ENCODE peak calls at places on chromosomes 3 and 15, in four cellular contexts. One of them, this sample, is unnamed.

GRCh38 chr3:158920375-158920774 is 118.5 kb downstream of the MFSD1 start:
- DNase-seq in A549: no peak
- DNase-seq in HepG2: no peak
- DNase-seq in K562: no peak
- DNase-seq in this sample: no peak

GRCh38 chr15:88124199-88124598 is 132.3 kb downstream of the NTRK3 start:
- DNase-seq in A549: no peak
- DNase-seq in HepG2: no peak
- DNase-seq in K562: no peak
- DNase-seq in this sample: no peak

GRCh38 chr3:172285844-172286243 is 162.4 kb downstream of the GHSR start:
- DNase-seq in A549: no peak
- DNase-seq in HepG2: no peak
- DNase-seq in K562: no peak
- DNase-seq in this sample: no peak

GRCh38 chr3:101466465-101467309 is 46.3 kb downstream of the SENP7 start:
- DNase-seq in A549: peak
- DNase-seq in HepG2: peak
- DNase-seq in K562: no peak
- DNase-seq in this sample: peak

GRCh38 chr3:87442460-87442859 is 166.1 kb upstream of the POU1F1 start:
- DNase-seq in A549: no peak
- DNase-seq in HepG2: no peak
- DNase-seq in K562: no peak
- DNase-seq in this sample: no peak

GRCh38 chr3:138801792-138802191 is 32.9 kb downstream of the PIK3CB start:
- DNase-seq in A549: no peak
- DNase-seq in HepG2: no peak
- DNase-seq in K562: no peak
- DNase-seq in this sample: no peak

GRCh38 chr3:47002490-47003410 is 23.3 kb downstream of the NBEAL2 start:
- DNase-seq in A549: no peak
- DNase-seq in HepG2: no peak
- DNase-seq in K562: peak
- DNase-seq in this sample: peak

GRCh38 chr3:140916603-140917002 is 25.0 kb upstream of the SLC25A36 start:
- DNase-seq in A549: no peak
- DNase-seq in HepG2: no peak
- DNase-seq in K562: no peak
- DNase-seq in this sample: no peak

GRCh38 chr3:136734382-136735070 is 17.7 kb downstream of the STAG1 start:
- DNase-seq in A549: no peak
- DNase-seq in HepG2: peak
- DNase-seq in K562: no peak
- DNase-seq in this sample: no peak

GRCh38 chr3:143881102-143881501 is 32.8 kb upstream of the SLC9A9 start:
- DNase-seq in A549: no peak
- DNase-seq in HepG2: no peak
- DNase-seq in K562: no peak
- DNase-seq in this sample: no peak

GRCh38 chr15:85741021-85741421 is 53.7 kb downstream of the KLHL25 start:
- DNase-seq in A549: no peak
- DNase-seq in HepG2: no peak
- DNase-seq in K562: no peak
- DNase-seq in this sample: no peak

GRCh38 chr3:9908286-9908685 is 5.6 kb downstream of the IL17RE start:
- DNase-seq in A549: no peak
- DNase-seq in HepG2: no peak
- DNase-seq in K562: no peak
- DNase-seq in this sample: no peak

GRCh38 chr3:98630416-98630815 is 37.0 kb upstream of the CPOX start:
- DNase-seq in A549: no peak
- DNase-seq in HepG2: no peak
- DNase-seq in K562: no peak
- DNase-seq in this sample: no peak

GRCh38 chr15:38818156-38818745 is 253.6 kb upstream of the RASGRP1 start:
- DNase-seq in A549: no peak
- DNase-seq in HepG2: no peak
- DNase-seq in K562: no peak
- DNase-seq in this sample: no peak

GRCh38 chr3:12611117-12611516 is 52.8 kb downstream of the RAF1 start:
- DNase-seq in A549: no peak
- DNase-seq in HepG2: no peak
- DNase-seq in K562: no peak
- DNase-seq in this sample: no peak

GRCh38 chr15:99213187-99213811 is 36.1 kb downstream of the TTC23 start:
- DNase-seq in A549: peak
- DNase-seq in HepG2: peak
- DNase-seq in K562: peak
- DNase-seq in this sample: peak

GRCh38 chr3:178422406-178422805 is 113.8 kb upstream of the KCNMB2 start:
- DNase-seq in A549: no peak
- DNase-seq in HepG2: no peak
- DNase-seq in K562: no peak
- DNase-seq in this sample: no peak

GRCh38 chr15:98039596-98039995 is 79.1 kb downstream of the ARRDC4 start:
- DNase-seq in A549: no peak
- DNase-seq in HepG2: no peak
- DNase-seq in K562: no peak
- DNase-seq in this sample: no peak

GRCh38 chr3:113914646-113915045 is 33.2 kb upstream of the ZDHHC23 start:
- DNase-seq in A549: no peak
- DNase-seq in HepG2: no peak
- DNase-seq in K562: no peak
- DNase-seq in this sample: no peak

DNA sequence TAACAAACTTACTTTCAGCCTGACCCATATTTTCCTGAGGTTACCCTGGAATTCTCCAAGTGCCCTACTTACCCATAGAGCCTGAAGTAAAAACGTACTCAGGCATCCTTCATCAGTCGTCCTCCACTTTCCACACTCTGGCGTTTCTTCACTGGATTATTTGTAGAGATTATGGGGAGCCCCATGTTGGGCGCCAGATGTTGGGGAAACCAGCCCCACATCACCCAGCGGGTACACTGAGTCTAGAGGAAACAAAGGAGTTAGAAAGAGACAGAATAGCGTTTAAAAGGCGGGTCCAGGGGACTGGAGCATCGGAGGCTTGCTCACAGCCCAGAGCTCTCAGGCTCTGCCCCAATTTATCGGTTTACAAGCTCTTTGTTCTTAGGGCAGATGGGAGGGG is 9.7 kb upstream of the SLC28A2 start:
- DNase-seq in A549: peak
- DNase-seq in HepG2: no peak
- DNase-seq in K562: no peak
- DNase-seq in this sample: no peak
- TF ChIP-seq JUN in A549: no peak
- TF ChIP-seq JUN in HepG2: no peak
- TF ChIP-seq JUN in K562: no peak
- TF ChIP-seq JUN in this sample: no peak

DNA sequence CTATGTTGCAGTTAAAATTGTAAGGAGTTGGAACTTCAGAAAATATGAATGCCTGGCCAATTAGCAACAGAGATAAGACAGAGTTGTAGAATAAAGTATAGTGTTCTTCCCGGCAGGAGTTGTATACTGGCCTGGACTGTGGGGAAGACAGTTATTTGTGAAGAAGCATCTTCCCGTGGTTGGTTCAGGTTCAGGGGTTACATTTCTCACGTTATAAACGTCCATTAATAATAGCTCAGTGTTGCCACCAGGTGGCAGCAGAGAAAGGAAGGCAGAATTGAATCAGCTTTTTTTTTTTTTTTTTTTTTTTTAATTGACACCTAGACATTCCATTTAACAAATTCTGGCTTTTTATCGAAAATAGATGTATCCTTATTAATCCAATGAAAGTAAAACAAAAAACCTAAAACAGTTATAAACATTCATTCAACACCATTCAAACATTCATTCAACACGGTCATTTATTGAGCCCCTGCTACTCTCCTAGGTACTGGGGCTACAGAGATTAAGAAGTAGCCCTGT is 66.4 kb upstream of the NR2E3 start:
- DNase-seq in A549: peak
- DNase-seq in HepG2: peak
- DNase-seq in K562: peak
- DNase-seq in this sample: peak
- TF ChIP-seq HMGXB4 in A549: no peak
- TF ChIP-seq HMGXB4 in HepG2: no peak
- TF ChIP-seq HMGXB4 in K562: no peak
- TF ChIP-seq HMGXB4 in this sample: no peak

GRCh38 chr3:88657459-88657858 is 450.0 kb upstream of the EPHA3 start:
- DNase-seq in A549: no peak
- DNase-seq in HepG2: no peak
- DNase-seq in K562: no peak
- DNase-seq in this sample: no peak

GRCh38 chr3:88661433-88661824 is 446.0 kb upstream of the EPHA3 start:
- DNase-seq in A549: no peak
- DNase-seq in HepG2: no peak
- DNase-seq in K562: no peak
- DNase-seq in this sample: no peak
- TF ChIP-seq JUN in A549: no peak
- TF ChIP-seq JUN in HepG2: no peak
- TF ChIP-seq JUN in K562: no peak
- TF ChIP-seq JUN in this sample: no peak

DNA sequence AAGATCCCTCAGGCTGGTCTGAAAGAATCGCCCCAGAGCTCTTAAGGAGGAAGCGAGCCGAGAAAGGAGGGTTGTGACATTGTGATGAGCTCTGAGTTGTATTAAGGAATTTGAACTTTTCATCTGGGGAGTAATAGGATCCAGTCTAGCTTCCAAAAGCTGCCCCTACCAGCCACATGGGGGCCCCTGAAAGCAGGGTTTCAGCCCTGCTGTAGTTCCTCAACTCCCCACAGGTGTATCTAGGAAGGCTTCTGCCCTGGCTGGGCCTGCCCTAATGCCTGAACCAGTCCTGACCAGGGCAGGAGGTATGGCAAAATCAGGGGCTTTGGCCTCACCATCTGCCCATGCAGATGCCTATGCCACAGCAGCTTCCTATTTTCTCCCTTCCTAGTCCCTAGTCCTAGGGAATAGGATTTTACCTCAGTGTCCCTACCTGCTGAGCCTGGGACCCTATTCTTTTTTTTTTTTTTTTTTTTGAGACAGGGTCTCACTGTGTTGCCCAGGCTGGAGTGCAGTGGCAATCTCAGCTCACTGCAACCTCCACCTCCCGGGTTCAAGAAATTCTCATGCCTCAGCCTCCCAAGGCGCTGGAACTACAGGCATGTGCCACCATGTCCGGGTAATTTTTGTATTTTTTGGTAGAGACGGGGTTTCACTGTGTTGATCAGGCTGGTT is 5.0 kb upstream of the AP3S2 start:
- DNase-seq in A549: peak
- DNase-seq in HepG2: peak
- DNase-seq in K562: peak
- DNase-seq in this sample: peak
- TF ChIP-seq HMGXB4 in A549: no peak
- TF ChIP-seq HMGXB4 in HepG2: no peak
- TF ChIP-seq HMGXB4 in K562: no peak
- TF ChIP-seq HMGXB4 in this sample: no peak

GRCh38 chr3:57820479-57820878 is 64.4 kb downstream of the SLMAP start:
- DNase-seq in A549: no peak
- DNase-seq in HepG2: peak
- DNase-seq in K562: no peak
- DNase-seq in this sample: no peak
- TF ChIP-seq JUN in A549: no peak
- TF ChIP-seq JUN in HepG2: no peak
- TF ChIP-seq JUN in K562: no peak
- TF ChIP-seq JUN in this sample: no peak

This sample was measured in WTC11.